ENCODE peak calls at places on chromosomes 2 and 18, in six cellular contexts. One of them, this sample, is unnamed.

GRCh38 chr2:43105586-43106562 is 120.5 kb downstream of the ZFP36L2 start:
- DNase-seq in neuronal stem cell: no peak
- DNase-seq in IMR-90: peak; percentile 73
- DNase-seq in H9: no peak
- DNase-seq in H1: no peak
- DNase-seq in trophoblast cell: no peak
- DNase-seq in this sample: peak; percentile 59

GRCh38 chr18:53567935-53568574 is 656.4 kb downstream of the MBD2 start:
- DNase-seq in neuronal stem cell: peak; percentile 26
- DNase-seq in IMR-90: peak; percentile 13
- DNase-seq in H9: no peak
- DNase-seq in H1: no peak
- DNase-seq in trophoblast cell: no peak
- DNase-seq in this sample: peak; percentile 38

GRCh38 chr2:174573621-174574081 is 24.0 kb downstream of the WIPF1 start:
- DNase-seq in neuronal stem cell: no peak
- DNase-seq in IMR-90: no peak
- DNase-seq in H9: no peak
- DNase-seq in H1: no peak
- DNase-seq in trophoblast cell: no peak
- DNase-seq in this sample: no peak

GRCh38 chr2:234310166-234310565 is 186.7 kb downstream of the ARL4C start:
- DNase-seq in neuronal stem cell: no peak
- DNase-seq in IMR-90: no peak
- DNase-seq in H9: no peak
- DNase-seq in H1: no peak
- DNase-seq in trophoblast cell: no peak
- DNase-seq in this sample: no peak

GRCh38 chr2:230658877-230659652 is 53.6 kb upstream of the CAB39 start:
- DNase-seq in neuronal stem cell: no peak
- DNase-seq in IMR-90: no peak
- DNase-seq in H9: no peak
- DNase-seq in H1: no peak
- DNase-seq in trophoblast cell: no peak
- DNase-seq in this sample: no peak

GRCh38 chr2:64666810-64667438 is 13.2 kb upstream of the SERTAD2 start:
- DNase-seq in neuronal stem cell: no peak
- DNase-seq in IMR-90: no peak
- DNase-seq in H9: no peak
- DNase-seq in H1: no peak
- DNase-seq in trophoblast cell: no peak
- DNase-seq in this sample: no peak

GRCh38 chr18:23244431-23244830 is 109.1 kb downstream of the CABLES1 start:
- DNase-seq in neuronal stem cell: no peak
- DNase-seq in IMR-90: no peak
- DNase-seq in H9: no peak
- DNase-seq in H1: no peak
- DNase-seq in trophoblast cell: no peak
- DNase-seq in this sample: no peak

GRCh38 chr2:11985817-11986566 is 239.6 kb downstream of the LPIN1 start:
- DNase-seq in neuronal stem cell: no peak
- DNase-seq in IMR-90: no peak
- DNase-seq in H9: no peak
- DNase-seq in H1: no peak
- DNase-seq in trophoblast cell: no peak
- DNase-seq in this sample: no peak

GRCh38 chr2:71548589-71549485 is 95.5 kb downstream of the DYSF start:
- DNase-seq in neuronal stem cell: peak; percentile 52
- DNase-seq in IMR-90: peak; percentile 34
- DNase-seq in H9: peak; percentile 76
- DNase-seq in H1: peak; percentile 39
- DNase-seq in trophoblast cell: peak; percentile 64
- DNase-seq in this sample: peak; percentile 44

GRCh38 chr18:74029161-74029560 is 118.5 kb downstream of the FBXO15 start:
- DNase-seq in neuronal stem cell: no peak
- DNase-seq in IMR-90: no peak
- DNase-seq in H9: no peak
- DNase-seq in H1: no peak
- DNase-seq in trophoblast cell: no peak
- DNase-seq in this sample: no peak

GRCh38 chr2:172484253-172484652 is 56.9 kb downstream of the ITGA6 start:
- DNase-seq in neuronal stem cell: no peak
- DNase-seq in IMR-90: peak; percentile 34
- DNase-seq in H9: no peak
- DNase-seq in H1: no peak
- DNase-seq in trophoblast cell: no peak
- DNase-seq in this sample: peak; percentile 28

GRCh38 chr18:43590182-43590903 is 313.1 kb upstream of the SYT4 start:
- DNase-seq in neuronal stem cell: no peak
- DNase-seq in IMR-90: no peak
- DNase-seq in H9: no peak
- DNase-seq in H1: no peak
- DNase-seq in trophoblast cell: no peak
- DNase-seq in this sample: no peak

GRCh38 chr2:98556634-98557033 is 51.7 kb downstream of the COA5 start:
- DNase-seq in neuronal stem cell: no peak
- DNase-seq in IMR-90: no peak
- DNase-seq in H9: no peak
- DNase-seq in H1: no peak
- DNase-seq in trophoblast cell: no peak
- DNase-seq in this sample: no peak

GRCh38 chr18:49006641-49007136 is 55.9 kb upstream of the SMAD7 start:
- DNase-seq in neuronal stem cell: no peak
- DNase-seq in IMR-90: no peak
- DNase-seq in H9: no peak
- DNase-seq in H1: no peak
- DNase-seq in trophoblast cell: no peak
- DNase-seq in this sample: no peak

GRCh38 chr2:95323347-95324155 is 26.4 kb downstream of the KCNIP3 start:
- DNase-seq in neuronal stem cell: no peak
- DNase-seq in IMR-90: no peak
- DNase-seq in H9: peak; percentile 73
- DNase-seq in H1: peak; percentile 31
- DNase-seq in trophoblast cell: peak; percentile 40
- DNase-seq in this sample: no peak

GRCh38 chr2:61670591-61671503 is 132.7 kb upstream of the XPO1 start:
- DNase-seq in neuronal stem cell: no peak
- DNase-seq in IMR-90: peak; percentile 47
- DNase-seq in H9: no peak
- DNase-seq in H1: no peak
- DNase-seq in trophoblast cell: no peak
- DNase-seq in this sample: peak; percentile 87

GRCh38 chr2:41962912-41963652 is 84.7 kb upstream of the PKDCC start:
- DNase-seq in neuronal stem cell: no peak
- DNase-seq in IMR-90: no peak
- DNase-seq in H9: no peak
- DNase-seq in H1: no peak
- DNase-seq in trophoblast cell: no peak
- DNase-seq in this sample: peak; percentile 26

GRCh38 chr2:73987109-73987947 is 2.6 kb downstream of the TET3 start:
- DNase-seq in neuronal stem cell: no peak
- DNase-seq in IMR-90: peak; percentile 62
- DNase-seq in H9: no peak
- DNase-seq in H1: no peak
- DNase-seq in trophoblast cell: peak; percentile 55
- DNase-seq in this sample: peak; percentile 55

GRCh38 chr2:121721926-121722325 is 14.7 kb downstream of the NIFK start:
- DNase-seq in neuronal stem cell: no peak
- DNase-seq in IMR-90: peak; percentile 92
- DNase-seq in H9: no peak
- DNase-seq in H1: no peak
- DNase-seq in trophoblast cell: peak; percentile 90
- DNase-seq in this sample: peak; percentile 83

DNA sequence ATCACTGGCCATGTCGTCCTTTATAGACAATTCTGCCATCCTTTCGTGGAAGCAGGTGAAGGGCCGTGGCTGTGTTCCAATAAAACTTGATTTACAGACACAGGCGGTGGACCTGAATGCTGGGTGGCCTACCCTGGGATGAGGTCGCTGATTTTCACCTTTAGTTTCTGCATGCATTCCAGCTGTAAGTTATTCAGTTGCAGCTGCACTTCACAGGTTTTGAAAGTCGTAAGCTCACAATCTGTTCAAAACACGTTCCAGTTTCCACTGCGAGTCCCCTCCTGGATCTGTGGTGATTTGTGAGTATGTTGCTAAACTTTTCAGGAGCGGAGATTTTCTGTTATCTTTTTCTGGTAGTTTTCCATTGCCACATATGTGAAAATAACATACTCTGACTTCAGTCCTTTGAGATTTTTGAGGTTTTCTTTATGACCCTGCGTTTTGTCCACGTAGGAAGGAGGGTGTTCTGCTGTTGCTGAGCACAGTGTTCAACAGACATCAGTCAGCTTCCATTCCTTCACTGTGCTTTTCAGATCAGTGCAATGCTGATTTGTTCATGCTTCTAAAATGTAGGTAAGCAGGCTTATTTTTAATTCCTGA is 102.1 kb downstream of the SNTG2 start:
- DNase-seq in neuronal stem cell: no peak
- DNase-seq in IMR-90: peak; percentile 79
- DNase-seq in H9: no peak
- DNase-seq in H1: no peak
- DNase-seq in trophoblast cell: no peak
- DNase-seq in this sample: peak; percentile 61
- H3K9ac ChIP-seq in neuronal stem cell: no peak overlapping the region
- H3K9ac ChIP-seq in IMR-90: peak overlapping the region; percentile 29
- H3K9ac ChIP-seq in H9: no peak overlapping the region
- H3K9ac ChIP-seq in H1: no peak overlapping the region
- H3K9ac ChIP-seq in trophoblast cell: no peak overlapping the region
- H3K9ac ChIP-seq in this sample: peak overlapping the region; percentile 56

GRCh38 chr18:31942301-31942998 is 478 bp downstream of the TRAPPC8 start:
- DNase-seq in neuronal stem cell: no peak
- DNase-seq in IMR-90: peak; percentile 54
- DNase-seq in H9: peak; percentile 34
- DNase-seq in H1: no peak
- DNase-seq in trophoblast cell: peak; percentile 28
- DNase-seq in this sample: peak; percentile 75
- H2BK5ac ChIP-seq in neuronal stem cell: peak overlapping the region; percentile 94
- H2BK5ac ChIP-seq in IMR-90: peak overlapping the region; percentile 42
- H2BK5ac ChIP-seq in H9: peak overlapping the region; percentile 37
- H2BK5ac ChIP-seq in H1: peak overlapping the region; percentile 93
- H2BK5ac ChIP-seq in trophoblast cell: peak overlapping the region; percentile 96
- H2BK5ac ChIP-seq in this sample: peak overlapping the region; percentile 67

DNA sequence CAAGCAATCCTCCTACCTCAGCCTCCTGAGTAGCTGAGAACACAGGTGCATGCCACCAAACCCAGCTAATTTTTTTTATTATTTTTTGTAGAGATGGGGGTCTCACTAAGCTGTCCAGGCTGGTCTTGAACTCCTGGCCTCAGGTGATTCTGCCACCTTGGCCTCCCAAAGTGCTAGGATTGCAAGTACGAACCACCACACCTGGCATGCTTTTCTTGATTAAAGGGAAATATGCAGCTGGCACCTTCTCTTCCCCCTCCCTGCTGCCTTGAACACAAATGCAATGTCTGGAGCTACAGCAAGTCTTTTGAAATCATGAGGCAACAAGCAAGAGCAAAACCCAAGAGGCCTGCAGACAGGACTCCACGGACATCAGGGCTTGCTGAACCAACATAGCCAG is 26.8 kb upstream of the BIN1 start:
- DNase-seq in neuronal stem cell: no peak
- DNase-seq in IMR-90: no peak
- DNase-seq in H9: no peak
- DNase-seq in H1: no peak
- DNase-seq in trophoblast cell: no peak
- DNase-seq in this sample: no peak
- H4K91ac ChIP-seq in neuronal stem cell: no peak overlapping the region
- H4K91ac ChIP-seq in IMR-90: no peak overlapping the region
- H4K91ac ChIP-seq in H9: no peak overlapping the region
- H4K91ac ChIP-seq in H1: no peak overlapping the region
- H4K91ac ChIP-seq in trophoblast cell: no peak overlapping the region
- H4K91ac ChIP-seq in this sample: no peak overlapping the region

GRCh38 chr2:101006065-101006715 is 4.1 kb downstream of the RPL31 start:
- DNase-seq in neuronal stem cell: no peak
- DNase-seq in IMR-90: no peak
- DNase-seq in H9: no peak
- DNase-seq in H1: no peak
- DNase-seq in trophoblast cell: no peak
- DNase-seq in this sample: no peak

GRCh38 chr2:101001713-101002561 is at the start of gene RPL31:
- DNase-seq in neuronal stem cell: peak; percentile 88
- DNase-seq in IMR-90: peak; percentile 97
- DNase-seq in H9: peak; percentile 97
- DNase-seq in H1: peak; percentile 91
- DNase-seq in trophoblast cell: peak; percentile 92
- DNase-seq in this sample: peak; percentile 97

GRCh38 chr2:101002562-101003277 is 631 bp downstream of the RPL31 start:
- DNase-seq in neuronal stem cell: no peak
- DNase-seq in IMR-90: no peak
- DNase-seq in H9: no peak
- DNase-seq in H1: no peak
- DNase-seq in trophoblast cell: no peak
- DNase-seq in this sample: peak; percentile 42

GRCh38 chr2:101003278-101003775 is 1.2 kb downstream of the RPL31 start:
- DNase-seq in neuronal stem cell: no peak
- DNase-seq in IMR-90: peak; percentile 9
- DNase-seq in H9: no peak
- DNase-seq in H1: no peak
- DNase-seq in trophoblast cell: no peak
- DNase-seq in this sample: peak; percentile 49

GRCh38 chr2:101004671-101005325 is 2.7 kb downstream of the RPL31 start:
- DNase-seq in neuronal stem cell: no peak
- DNase-seq in IMR-90: no peak
- DNase-seq in H9: no peak
- DNase-seq in H1: no peak
- DNase-seq in trophoblast cell: no peak
- DNase-seq in this sample: no peak
- H3K9ac ChIP-seq in neuronal stem cell: no peak overlapping the region
- H3K9ac ChIP-seq in IMR-90: peak overlapping the region; percentile 44
- H3K9ac ChIP-seq in H9: peak overlapping the region; percentile 29
- H3K9ac ChIP-seq in H1: peak overlapping the region; percentile 33
- H3K9ac ChIP-seq in trophoblast cell: no peak overlapping the region
- H3K9ac ChIP-seq in this sample: peak overlapping the region; percentile 99

GRCh38 chr2:146541896-146542295 is 1302.9 kb upstream of the ACVR2A start:
- DNase-seq in neuronal stem cell: no peak
- DNase-seq in IMR-90: no peak
- DNase-seq in H9: no peak
- DNase-seq in H1: no peak
- DNase-seq in trophoblast cell: no peak
- DNase-seq in this sample: no peak
- H2BK5ac ChIP-seq in neuronal stem cell: no peak overlapping the region
- H2BK5ac ChIP-seq in IMR-90: no peak overlapping the region
- H2BK5ac ChIP-seq in H9: peak overlapping the region; percentile 95
- H2BK5ac ChIP-seq in H1: peak overlapping the region; percentile 100
- H2BK5ac ChIP-seq in trophoblast cell: no peak overlapping the region
- H2BK5ac ChIP-seq in this sample: no peak overlapping the region

GRCh38 chr2:216698291-216698690 is 2.9 kb upstream of the IGFBP5 start:
- DNase-seq in neuronal stem cell: no peak
- DNase-seq in IMR-90: no peak
- DNase-seq in H9: no peak
- DNase-seq in H1: no peak
- DNase-seq in trophoblast cell: no peak
- DNase-seq in this sample: no peak
- H4K91ac ChIP-seq in neuronal stem cell: no peak overlapping the region
- H4K91ac ChIP-seq in IMR-90: peak overlapping the region; percentile 99
- H4K91ac ChIP-seq in H9: no peak overlapping the region
- H4K91ac ChIP-seq in H1: no peak overlapping the region
- H4K91ac ChIP-seq in trophoblast cell: peak overlapping the region; percentile 65
- H4K91ac ChIP-seq in this sample: no peak overlapping the region